ENCODE peak calls at places on chromosomes 12 and 14, in eight cellular contexts. One of them, this sample, is unnamed.

GRCh38 chr14:22276913-22277816 is 311.9 kb downstream of the DAD1 start:
- DNase-seq in stimulated activated CD8-positive, alpha-beta memory T cell treated with anti-CD3 and anti-CD28 coated beads, Interleukin-4, amount 100 ng/mL, for 24 hours: no peak
- DNase-seq in NCI-H2029 treated with DMSO at 0.1 percent for 48 hours: no peak
- DNase-seq in NCI-H1105 treated with DMSO at 0.1 percent for 48 hours: no peak
- DNase-seq in fibroblast of mammary gland: peak
- DNase-seq in epithelial cell of prostate: no peak
- DNase-seq in NCI-H1436 treated with DMSO at 0.1 percent for 48 hours: no peak
- DNase-seq in AG04449: no peak
- DNase-seq in this sample: no peak

GRCh38 chr14:65476942-65477318 is 64.4 kb downstream of the FUT8 start:
- DNase-seq in NCI-H2029 treated with DMSO at 0.1 percent for 48 hours: no peak
- DNase-seq in NCI-H1105 treated with DMSO at 0.1 percent for 48 hours: no peak
- DNase-seq in epithelial cell of prostate: no peak
- DNase-seq in AG04449: no peak
- DNase-seq in stimulated activated CD8-positive, alpha-beta memory T cell treated with anti-CD3 and anti-CD28 coated beads, Interleukin-4, amount 100 ng/mL, for 24 hours: no peak
- DNase-seq in NCI-H1436 treated with DMSO at 0.1 percent for 48 hours: no peak
- DNase-seq in fibroblast of mammary gland: no peak
- DNase-seq in this sample: no peak

GRCh38 chr12:69642531-69642930 is 31.8 kb upstream of the LRRC10 start:
- DNase-seq in stimulated activated CD8-positive, alpha-beta memory T cell treated with anti-CD3 and anti-CD28 coated beads, Interleukin-4, amount 100 ng/mL, for 24 hours: no peak
- DNase-seq in NCI-H1105 treated with DMSO at 0.1 percent for 48 hours: no peak
- DNase-seq in NCI-H2029 treated with DMSO at 0.1 percent for 48 hours: no peak
- DNase-seq in fibroblast of mammary gland: no peak
- DNase-seq in AG04449: no peak
- DNase-seq in epithelial cell of prostate: no peak
- DNase-seq in NCI-H1436 treated with DMSO at 0.1 percent for 48 hours: no peak
- DNase-seq in this sample: no peak

GRCh38 chr14:32998433-32998832 is 59.8 kb downstream of the NPAS3 start:
- DNase-seq in NCI-H2029 treated with DMSO at 0.1 percent for 48 hours: no peak
- DNase-seq in stimulated activated CD8-positive, alpha-beta memory T cell treated with anti-CD3 and anti-CD28 coated beads, Interleukin-4, amount 100 ng/mL, for 24 hours: no peak
- DNase-seq in NCI-H1436 treated with DMSO at 0.1 percent for 48 hours: no peak
- DNase-seq in AG04449: no peak
- DNase-seq in NCI-H1105 treated with DMSO at 0.1 percent for 48 hours: no peak
- DNase-seq in epithelial cell of prostate: no peak
- DNase-seq in fibroblast of mammary gland: peak
- DNase-seq in this sample: no peak

GRCh38 chr14:64726585-64726890 is 22.3 kb downstream of the PLEKHG3 start:
- DNase-seq in NCI-H2029 treated with DMSO at 0.1 percent for 48 hours: no peak
- DNase-seq in stimulated activated CD8-positive, alpha-beta memory T cell treated with anti-CD3 and anti-CD28 coated beads, Interleukin-4, amount 100 ng/mL, for 24 hours: no peak
- DNase-seq in AG04449: no peak
- DNase-seq in NCI-H1436 treated with DMSO at 0.1 percent for 48 hours: no peak
- DNase-seq in epithelial cell of prostate: peak
- DNase-seq in NCI-H1105 treated with DMSO at 0.1 percent for 48 hours: no peak
- DNase-seq in fibroblast of mammary gland: peak
- DNase-seq in this sample: no peak

GRCh38 chr12:80413462-80413861 is 30.6 kb upstream of the PTPRQ start:
- DNase-seq in AG04449: no peak
- DNase-seq in NCI-H1105 treated with DMSO at 0.1 percent for 48 hours: no peak
- DNase-seq in stimulated activated CD8-positive, alpha-beta memory T cell treated with anti-CD3 and anti-CD28 coated beads, Interleukin-4, amount 100 ng/mL, for 24 hours: no peak
- DNase-seq in NCI-H1436 treated with DMSO at 0.1 percent for 48 hours: no peak
- DNase-seq in epithelial cell of prostate: no peak
- DNase-seq in NCI-H2029 treated with DMSO at 0.1 percent for 48 hours: no peak
- DNase-seq in fibroblast of mammary gland: peak
- DNase-seq in this sample: no peak

GRCh38 chr12:7015555-7016370 is 2.5 kb downstream of the LPCAT3 start:
- DNase-seq in fibroblast of mammary gland: no peak
- DNase-seq in epithelial cell of prostate: no peak
- DNase-seq in stimulated activated CD8-positive, alpha-beta memory T cell treated with anti-CD3 and anti-CD28 coated beads, Interleukin-4, amount 100 ng/mL, for 24 hours: no peak
- DNase-seq in NCI-H1105 treated with DMSO at 0.1 percent for 48 hours: no peak
- DNase-seq in NCI-H2029 treated with DMSO at 0.1 percent for 48 hours: no peak
- DNase-seq in NCI-H1436 treated with DMSO at 0.1 percent for 48 hours: no peak
- DNase-seq in AG04449: no peak
- DNase-seq in this sample: no peak

GRCh38 chr12:108441549-108441948 is 73.5 kb upstream of the FICD start:
- DNase-seq in AG04449: no peak
- DNase-seq in stimulated activated CD8-positive, alpha-beta memory T cell treated with anti-CD3 and anti-CD28 coated beads, Interleukin-4, amount 100 ng/mL, for 24 hours: no peak
- DNase-seq in NCI-H1436 treated with DMSO at 0.1 percent for 48 hours: no peak
- DNase-seq in epithelial cell of prostate: no peak
- DNase-seq in fibroblast of mammary gland: no peak
- DNase-seq in NCI-H1105 treated with DMSO at 0.1 percent for 48 hours: no peak
- DNase-seq in NCI-H2029 treated with DMSO at 0.1 percent for 48 hours: no peak
- DNase-seq in this sample: no peak

GRCh38 chr12:52252728-52253328 is 19.8 kb downstream of the KRT7 start:
- DNase-seq in epithelial cell of prostate: no peak
- DNase-seq in stimulated activated CD8-positive, alpha-beta memory T cell treated with anti-CD3 and anti-CD28 coated beads, Interleukin-4, amount 100 ng/mL, for 24 hours: no peak
- DNase-seq in AG04449: no peak
- DNase-seq in NCI-H1105 treated with DMSO at 0.1 percent for 48 hours: no peak
- DNase-seq in NCI-H2029 treated with DMSO at 0.1 percent for 48 hours: no peak
- DNase-seq in NCI-H1436 treated with DMSO at 0.1 percent for 48 hours: no peak
- DNase-seq in fibroblast of mammary gland: no peak
- DNase-seq in this sample: no peak

GRCh38 chr14:36834293-36834692 is 172.6 kb downstream of the PAX9 start:
- DNase-seq in NCI-H1436 treated with DMSO at 0.1 percent for 48 hours: no peak
- DNase-seq in stimulated activated CD8-positive, alpha-beta memory T cell treated with anti-CD3 and anti-CD28 coated beads, Interleukin-4, amount 100 ng/mL, for 24 hours: no peak
- DNase-seq in fibroblast of mammary gland: no peak
- DNase-seq in NCI-H2029 treated with DMSO at 0.1 percent for 48 hours: no peak
- DNase-seq in AG04449: no peak
- DNase-seq in NCI-H1105 treated with DMSO at 0.1 percent for 48 hours: no peak
- DNase-seq in epithelial cell of prostate: no peak
- DNase-seq in this sample: no peak

GRCh38 chr12:107225626-107226025 is 132.3 kb upstream of the CRY1 start:
- DNase-seq in NCI-H2029 treated with DMSO at 0.1 percent for 48 hours: no peak
- DNase-seq in stimulated activated CD8-positive, alpha-beta memory T cell treated with anti-CD3 and anti-CD28 coated beads, Interleukin-4, amount 100 ng/mL, for 24 hours: no peak
- DNase-seq in NCI-H1436 treated with DMSO at 0.1 percent for 48 hours: no peak
- DNase-seq in epithelial cell of prostate: no peak
- DNase-seq in NCI-H1105 treated with DMSO at 0.1 percent for 48 hours: no peak
- DNase-seq in fibroblast of mammary gland: no peak
- DNase-seq in AG04449: no peak
- DNase-seq in this sample: no peak

GRCh38 chr12:105226219-105226618 is 9.8 kb downstream of the APPL2 start:
- DNase-seq in epithelial cell of prostate: no peak
- DNase-seq in NCI-H2029 treated with DMSO at 0.1 percent for 48 hours: no peak
- DNase-seq in stimulated activated CD8-positive, alpha-beta memory T cell treated with anti-CD3 and anti-CD28 coated beads, Interleukin-4, amount 100 ng/mL, for 24 hours: no peak
- DNase-seq in fibroblast of mammary gland: peak
- DNase-seq in AG04449: peak
- DNase-seq in NCI-H1436 treated with DMSO at 0.1 percent for 48 hours: no peak
- DNase-seq in NCI-H1105 treated with DMSO at 0.1 percent for 48 hours: no peak
- DNase-seq in this sample: peak

GRCh38 chr14:100146548-100147091 is 12.8 kb downstream of the DEGS2 start:
- DNase-seq in NCI-H2029 treated with DMSO at 0.1 percent for 48 hours: no peak
- DNase-seq in NCI-H1105 treated with DMSO at 0.1 percent for 48 hours: no peak
- DNase-seq in epithelial cell of prostate: no peak
- DNase-seq in NCI-H1436 treated with DMSO at 0.1 percent for 48 hours: peak
- DNase-seq in stimulated activated CD8-positive, alpha-beta memory T cell treated with anti-CD3 and anti-CD28 coated beads, Interleukin-4, amount 100 ng/mL, for 24 hours: no peak
- DNase-seq in AG04449: no peak
- DNase-seq in fibroblast of mammary gland: no peak
- DNase-seq in this sample: no peak

GRCh38 chr14:63857467-63858030 is 4.7 kb downstream of the SYNE2 start:
- DNase-seq in NCI-H2029 treated with DMSO at 0.1 percent for 48 hours: no peak
- DNase-seq in stimulated activated CD8-positive, alpha-beta memory T cell treated with anti-CD3 and anti-CD28 coated beads, Interleukin-4, amount 100 ng/mL, for 24 hours: no peak
- DNase-seq in NCI-H1436 treated with DMSO at 0.1 percent for 48 hours: no peak
- DNase-seq in fibroblast of mammary gland: peak
- DNase-seq in AG04449: no peak
- DNase-seq in NCI-H1105 treated with DMSO at 0.1 percent for 48 hours: no peak
- DNase-seq in epithelial cell of prostate: peak
- DNase-seq in this sample: no peak

GRCh38 chr12:3336606-3337311 is 154.2 kb upstream of the PRMT8 start:
- DNase-seq in NCI-H2029 treated with DMSO at 0.1 percent for 48 hours: no peak
- DNase-seq in epithelial cell of prostate: no peak
- DNase-seq in NCI-H1105 treated with DMSO at 0.1 percent for 48 hours: no peak
- DNase-seq in AG04449: no peak
- DNase-seq in stimulated activated CD8-positive, alpha-beta memory T cell treated with anti-CD3 and anti-CD28 coated beads, Interleukin-4, amount 100 ng/mL, for 24 hours: no peak
- DNase-seq in fibroblast of mammary gland: no peak
- DNase-seq in NCI-H1436 treated with DMSO at 0.1 percent for 48 hours: no peak
- DNase-seq in this sample: no peak

This sample was measured in suprapubic skin.